ENCODE peak calls at places on chromosomes 16 and 17, in eight cellular contexts. One of them, this sample, is unnamed.
A peak's percentile ranks its signal among the peaks of the same experiment; 100 is the strongest.

GRCh38 chr17:17087424-17088103 is 45.3 kb downstream of the MPRIP start:
- DNase-seq in AG04450: no peak
- DNase-seq in dorsolateral prefrontal cortex: peak; percentile 47
- DNase-seq in fibroblast of pulmonary artery: no peak
- DNase-seq in H9: no peak
- DNase-seq in AG09319: no peak
- DNase-seq in uterus: no peak
- DNase-seq in OCI-LY7: no peak
- DNase-seq in this sample: no peak

GRCh38 chr16:54240180-54241125 is 46.1 kb downstream of the IRX3 start:
- DNase-seq in AG04450: no peak
- DNase-seq in dorsolateral prefrontal cortex: no peak
- DNase-seq in fibroblast of pulmonary artery: no peak
- DNase-seq in H9: no peak
- DNase-seq in AG09319: peak; percentile 2
- DNase-seq in uterus: no peak
- DNase-seq in OCI-LY7: no peak
- DNase-seq in this sample: no peak

GRCh38 chr16:4988647-4989046 is 30.5 kb downstream of the SEC14L5 start:
- DNase-seq in AG04450: no peak
- DNase-seq in dorsolateral prefrontal cortex: no peak
- DNase-seq in fibroblast of pulmonary artery: no peak
- DNase-seq in H9: no peak
- DNase-seq in AG09319: no peak
- DNase-seq in uterus: no peak
- DNase-seq in OCI-LY7: no peak
- DNase-seq in this sample: no peak

GRCh38 chr17:80621335-80622169 is 76.9 kb downstream of the RPTOR start:
- DNase-seq in AG04450: no peak
- DNase-seq in dorsolateral prefrontal cortex: peak; percentile 58
- DNase-seq in fibroblast of pulmonary artery: no peak
- DNase-seq in H9: no peak
- DNase-seq in AG09319: no peak
- DNase-seq in uterus: no peak
- DNase-seq in OCI-LY7: no peak
- DNase-seq in this sample: no peak

GRCh38 chr17:60920107-60920506 is 242.5 kb downstream of the BCAS3 start:
- DNase-seq in AG04450: no peak
- DNase-seq in dorsolateral prefrontal cortex: no peak
- DNase-seq in fibroblast of pulmonary artery: no peak
- DNase-seq in H9: no peak
- DNase-seq in AG09319: no peak
- DNase-seq in uterus: no peak
- DNase-seq in OCI-LY7: no peak
- DNase-seq in this sample: no peak

GRCh38 chr17:50758989-50759544 is 8.3 kb downstream of the ANKRD40CL start:
- DNase-seq in AG04450: no peak
- DNase-seq in dorsolateral prefrontal cortex: no peak
- DNase-seq in fibroblast of pulmonary artery: no peak
- DNase-seq in H9: no peak
- DNase-seq in AG09319: no peak
- DNase-seq in uterus: no peak
- DNase-seq in OCI-LY7: no peak
- DNase-seq in this sample: no peak

GRCh38 chr17:41873559-41874292 is 8.5 kb upstream of the KLHL11 start:
- DNase-seq in AG04450: no peak
- DNase-seq in dorsolateral prefrontal cortex: no peak
- DNase-seq in fibroblast of pulmonary artery: no peak
- DNase-seq in H9: no peak
- DNase-seq in AG09319: no peak
- DNase-seq in uterus: no peak
- DNase-seq in OCI-LY7: no peak
- DNase-seq in this sample: no peak

GRCh38 chr16:17382514-17382913 is 88.2 kb downstream of the XYLT1 start:
- DNase-seq in AG04450: no peak
- DNase-seq in dorsolateral prefrontal cortex: no peak
- DNase-seq in fibroblast of pulmonary artery: no peak
- DNase-seq in H9: no peak
- DNase-seq in AG09319: no peak
- DNase-seq in uterus: no peak
- DNase-seq in OCI-LY7: no peak
- DNase-seq in this sample: no peak

GRCh38 chr17:45121055-45121454 is 11.3 kb downstream of the PLCD3 start:
- DNase-seq in AG04450: no peak
- DNase-seq in dorsolateral prefrontal cortex: no peak
- DNase-seq in fibroblast of pulmonary artery: no peak
- DNase-seq in H9: peak; percentile 74
- DNase-seq in AG09319: no peak
- DNase-seq in uterus: no peak
- DNase-seq in OCI-LY7: no peak
- DNase-seq in this sample: no peak

GRCh38 chr17:40361925-40362695 is 2.4 kb downstream of the GJD3 start:
- DNase-seq in AG04450: no peak
- DNase-seq in dorsolateral prefrontal cortex: no peak
- DNase-seq in fibroblast of pulmonary artery: no peak
- DNase-seq in H9: no peak
- DNase-seq in AG09319: no peak
- DNase-seq in uterus: no peak
- DNase-seq in OCI-LY7: peak; percentile 17
- DNase-seq in this sample: no peak

GRCh38 chr16:19294156-19294649 is 8.7 kb downstream of the CLEC19A start:
- DNase-seq in AG04450: no peak
- DNase-seq in dorsolateral prefrontal cortex: peak; percentile 48
- DNase-seq in fibroblast of pulmonary artery: peak; percentile 21
- DNase-seq in H9: no peak
- DNase-seq in AG09319: no peak
- DNase-seq in uterus: peak; percentile 14
- DNase-seq in OCI-LY7: peak; percentile 45
- DNase-seq in this sample: no peak

GRCh38 chr17:28953444-28954118 is 2.3 kb upstream of the PHF12 start:
- DNase-seq in AG04450: no peak
- DNase-seq in dorsolateral prefrontal cortex: no peak
- DNase-seq in fibroblast of pulmonary artery: peak; percentile 64
- DNase-seq in H9: peak; percentile 96
- DNase-seq in AG09319: no peak
- DNase-seq in uterus: peak; percentile 59
- DNase-seq in OCI-LY7: peak; percentile 70
- DNase-seq in this sample: peak; percentile 47

GRCh38 chr16:11078812-11079459 is 134.6 kb downstream of the CLEC16A start:
- DNase-seq in AG04450: no peak
- DNase-seq in dorsolateral prefrontal cortex: no peak
- DNase-seq in fibroblast of pulmonary artery: peak; percentile 89
- DNase-seq in H9: no peak
- DNase-seq in AG09319: peak; percentile 54
- DNase-seq in uterus: peak; percentile 96
- DNase-seq in OCI-LY7: no peak
- DNase-seq in this sample: peak; percentile 75

GRCh38 chr17:32610027-32610650 is 123.3 kb downstream of the CDK5R1 start:
- DNase-seq in AG04450: no peak
- DNase-seq in dorsolateral prefrontal cortex: no peak
- DNase-seq in fibroblast of pulmonary artery: no peak
- DNase-seq in H9: peak; percentile 45
- DNase-seq in AG09319: no peak
- DNase-seq in uterus: no peak
- DNase-seq in OCI-LY7: no peak
- DNase-seq in this sample: no peak

GRCh38 chr17:1733759-1734158 is 8.9 kb upstream of the SERPINF2 start:
- DNase-seq in AG04450: no peak
- DNase-seq in dorsolateral prefrontal cortex: no peak
- DNase-seq in fibroblast of pulmonary artery: no peak
- DNase-seq in H9: no peak
- DNase-seq in AG09319: no peak
- DNase-seq in uterus: no peak
- DNase-seq in OCI-LY7: no peak
- DNase-seq in this sample: no peak

GRCh38 chr17:1736348-1737281 is 6.1 kb upstream of the SERPINF2 start:
- DNase-seq in AG04450: peak; percentile 32
- DNase-seq in dorsolateral prefrontal cortex: peak; percentile 77
- DNase-seq in fibroblast of pulmonary artery: peak; percentile 95
- DNase-seq in H9: no peak
- DNase-seq in AG09319: no peak
- DNase-seq in uterus: peak; percentile 89
- DNase-seq in OCI-LY7: no peak
- DNase-seq in this sample: peak; percentile 77

GRCh38 chr17:1737531-1738291 is 5.0 kb upstream of the SERPINF2 start:
- DNase-seq in AG04450: no peak
- DNase-seq in dorsolateral prefrontal cortex: no peak
- DNase-seq in fibroblast of pulmonary artery: no peak
- DNase-seq in H9: no peak
- DNase-seq in AG09319: no peak
- DNase-seq in uterus: peak; percentile 36
- DNase-seq in OCI-LY7: no peak
- DNase-seq in this sample: no peak

GRCh38 chr17:1735418-1735817 is 7.3 kb upstream of the SERPINF2 start:
- DNase-seq in AG04450: no peak
- DNase-seq in dorsolateral prefrontal cortex: no peak
- DNase-seq in fibroblast of pulmonary artery: no peak
- DNase-seq in H9: no peak
- DNase-seq in AG09319: no peak
- DNase-seq in uterus: no peak
- DNase-seq in OCI-LY7: no peak
- DNase-seq in this sample: no peak

DNA sequence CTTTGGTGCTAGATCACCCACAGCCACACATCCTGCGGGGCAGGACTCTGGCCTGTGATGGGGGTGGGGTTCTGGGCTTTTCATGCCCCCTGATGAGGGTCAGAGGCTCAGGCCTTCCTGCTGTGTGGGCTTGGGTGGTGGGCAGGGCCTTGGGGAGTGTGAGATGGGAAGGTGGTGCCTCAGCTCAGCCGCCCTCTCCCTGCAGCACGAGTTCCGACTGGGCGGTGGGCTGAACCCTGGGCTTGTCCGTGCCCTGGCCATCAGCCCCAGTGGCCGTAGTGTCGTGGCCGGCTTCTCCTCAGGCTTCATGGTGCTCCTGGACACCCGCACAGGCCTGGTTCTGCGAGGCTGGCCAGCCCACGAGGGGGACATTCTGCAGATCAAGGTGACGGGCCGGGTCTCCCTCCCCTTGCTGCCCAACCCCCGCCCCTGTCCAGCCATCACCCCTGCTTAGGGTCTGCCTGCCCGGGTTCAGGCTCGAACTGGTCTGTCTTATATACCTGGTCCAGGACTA is 6.8 kb upstream of the SERPINF2 start:
- DNase-seq in AG04450: no peak
- DNase-seq in dorsolateral prefrontal cortex: no peak
- DNase-seq in fibroblast of pulmonary artery: no peak
- DNase-seq in H9: no peak
- DNase-seq in AG09319: no peak
- DNase-seq in uterus: no peak
- DNase-seq in OCI-LY7: no peak
- DNase-seq in this sample: no peak
- TF ChIP-seq CTCF in AG04450: no peak
- TF ChIP-seq CTCF in dorsolateral prefrontal cortex: no peak
- TF ChIP-seq CTCF in fibroblast of pulmonary artery: no peak
- TF ChIP-seq CTCF in H9: no peak
- TF ChIP-seq CTCF in AG09319: no peak
- TF ChIP-seq CTCF in uterus: no peak
- TF ChIP-seq CTCF in OCI-LY7: no peak
- TF ChIP-seq CTCF in this sample: no peak

GRCh38 chr16:67447508-67448076 is 16.7 kb downstream of the HSD11B2 start:
- DNase-seq in AG04450: peak; percentile 37
- DNase-seq in dorsolateral prefrontal cortex: no peak
- DNase-seq in fibroblast of pulmonary artery: peak; percentile 75
- DNase-seq in H9: peak; percentile 71
- DNase-seq in AG09319: no peak
- DNase-seq in uterus: peak; percentile 54
- DNase-seq in OCI-LY7: peak; percentile 68
- DNase-seq in this sample: no peak
- TF ChIP-seq CTCF in AG04450: peak; percentile 55
- TF ChIP-seq CTCF in dorsolateral prefrontal cortex: peak; percentile 20
- TF ChIP-seq CTCF in fibroblast of pulmonary artery: peak; percentile 54
- TF ChIP-seq CTCF in H9: peak; percentile 67
- TF ChIP-seq CTCF in AG09319: peak; percentile 57
- TF ChIP-seq CTCF in uterus: peak; percentile 38
- TF ChIP-seq CTCF in OCI-LY7: peak; percentile 81
- TF ChIP-seq CTCF in this sample: peak; percentile 64

GRCh38 chr17:56678249-56679144 is 85.0 kb downstream of the NOG start:
- DNase-seq in AG04450: no peak
- DNase-seq in dorsolateral prefrontal cortex: no peak
- DNase-seq in fibroblast of pulmonary artery: no peak
- DNase-seq in H9: peak; percentile 55
- DNase-seq in AG09319: no peak
- DNase-seq in uterus: no peak
- DNase-seq in OCI-LY7: no peak
- DNase-seq in this sample: no peak

GRCh38 chr17:56675876-56676660 is 82.6 kb downstream of the NOG start:
- DNase-seq in AG04450: no peak
- DNase-seq in dorsolateral prefrontal cortex: no peak
- DNase-seq in fibroblast of pulmonary artery: no peak
- DNase-seq in H9: no peak
- DNase-seq in AG09319: no peak
- DNase-seq in uterus: no peak
- DNase-seq in OCI-LY7: no peak
- DNase-seq in this sample: no peak

GRCh38 chr17:56679148-56679766 is 85.8 kb downstream of the NOG start:
- DNase-seq in AG04450: no peak
- DNase-seq in dorsolateral prefrontal cortex: no peak
- DNase-seq in fibroblast of pulmonary artery: peak; percentile 41
- DNase-seq in H9: no peak
- DNase-seq in AG09319: no peak
- DNase-seq in uterus: no peak
- DNase-seq in OCI-LY7: peak; percentile 4
- DNase-seq in this sample: no peak

GRCh38 chr17:56674401-56674925 is 81.0 kb downstream of the NOG start:
- DNase-seq in AG04450: no peak
- DNase-seq in dorsolateral prefrontal cortex: no peak
- DNase-seq in fibroblast of pulmonary artery: no peak
- DNase-seq in H9: no peak
- DNase-seq in AG09319: no peak
- DNase-seq in uterus: no peak
- DNase-seq in OCI-LY7: no peak
- DNase-seq in this sample: no peak

GRCh38 chr17:56676807-56677206 is 83.3 kb downstream of the NOG start:
- DNase-seq in AG04450: no peak
- DNase-seq in dorsolateral prefrontal cortex: no peak
- DNase-seq in fibroblast of pulmonary artery: no peak
- DNase-seq in H9: no peak
- DNase-seq in AG09319: no peak
- DNase-seq in uterus: no peak
- DNase-seq in OCI-LY7: no peak
- DNase-seq in this sample: no peak
- TF ChIP-seq CTCF in AG04450: peak; percentile 17
- TF ChIP-seq CTCF in dorsolateral prefrontal cortex: no peak
- TF ChIP-seq CTCF in fibroblast of pulmonary artery: no peak
- TF ChIP-seq CTCF in H9: no peak
- TF ChIP-seq CTCF in AG09319: no peak
- TF ChIP-seq CTCF in uterus: no peak
- TF ChIP-seq CTCF in OCI-LY7: no peak
- TF ChIP-seq CTCF in this sample: peak; percentile 32

DNA sequence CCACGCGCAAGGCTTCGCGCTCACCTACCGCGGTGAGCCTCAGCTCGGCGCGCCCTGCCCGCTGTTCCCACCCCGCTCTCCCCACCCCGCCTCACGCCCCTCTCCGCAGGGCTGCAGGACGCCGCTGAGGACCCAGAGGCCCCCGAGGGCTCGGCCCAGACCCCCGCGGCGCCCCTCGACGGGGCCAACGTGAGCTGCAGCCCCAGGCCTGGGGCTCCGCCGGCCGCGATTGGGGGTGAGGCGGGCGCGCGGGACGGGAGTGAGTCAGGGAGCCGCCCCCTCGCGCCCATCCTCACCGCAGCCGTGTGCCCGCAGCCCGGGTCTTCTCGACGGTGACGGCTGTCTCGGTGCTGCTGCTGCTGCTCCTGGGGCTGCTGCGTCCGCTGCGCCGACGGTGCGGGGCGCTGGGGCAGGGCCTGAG is 1.9 kb upstream of the PAQR4 start:
- DNase-seq in AG04450: no peak
- DNase-seq in dorsolateral prefrontal cortex: no peak
- DNase-seq in fibroblast of pulmonary artery: no peak
- DNase-seq in H9: no peak
- DNase-seq in AG09319: no peak
- DNase-seq in uterus: no peak
- DNase-seq in OCI-LY7: no peak
- DNase-seq in this sample: no peak
- TF ChIP-seq CTCF in AG04450: no peak
- TF ChIP-seq CTCF in dorsolateral prefrontal cortex: no peak
- TF ChIP-seq CTCF in fibroblast of pulmonary artery: no peak
- TF ChIP-seq CTCF in H9: no peak
- TF ChIP-seq CTCF in AG09319: no peak
- TF ChIP-seq CTCF in uterus: no peak
- TF ChIP-seq CTCF in OCI-LY7: no peak
- TF ChIP-seq CTCF in this sample: no peak

This sample was measured in brain microvascular endothelial cell.